ENCODE peak calls at places on chromosome 7, in eight cellular contexts. G is mucosa of gallbladder; O is LNCaP clone FGC; L is endothelial cell; V is NCI-H1436; C is CD4-positive, alpha-beta T cell; W is Calu3; J is GM10248. R is an unnamed sample.

GRCh38 chr7:127186686-127187085 is 66.1 kb downstream of the GRM8 start:
- DNase-seq in L (no peak), J (no peak), G (no peak), O (no peak), C (no peak), V (no peak), W (no peak), R (no peak)

GRCh38 chr7:102395620-102395957 is 574 bp upstream of the PRKRIP1 start:
- DNase-seq in J (no peak), C (no peak), L (no peak), O (no peak), W (no peak), V (no peak), G (no peak), R (no peak)

GRCh38 chr7:132130497-132130896 is 445.8 kb downstream of the PLXNA4 start:
- DNase-seq in W (no peak), O (no peak), G (no peak), J (no peak), C (no peak), L (no peak), V (no peak), R (no peak)

GRCh38 chr7:31029251-31029650 is 22.9 kb upstream of the ADCYAP1R1 start:
- DNase-seq in L (no peak), G (no peak), C (no peak), W (no peak), V (no peak), J (no peak), O (no peak), R (no peak)

GRCh38 chr7:1899201-1899600 is 229.1 kb downstream of the ELFN1 start:
- DNase-seq in O (no peak), J (no peak), C (no peak), W (no peak), V (no peak), L (no peak), G (no peak), R (no peak)

GRCh38 chr7:114481995-114482394 is 67.4 kb downstream of the FOXP2 start:
- DNase-seq in V (peak), J (no peak), W (no peak), G (no peak), O (no peak), L (no peak), C (no peak), R (no peak)

GRCh38 chr7:116715087-116715486 is 43.1 kb downstream of the MET start:
- DNase-seq in V (no peak), G (no peak), L (no peak), J (no peak), C (no peak), W (no peak), O (no peak), R (no peak)

GRCh38 chr7:31373337-31374289 is 33.1 kb upstream of the NEUROD6 start:
- DNase-seq in W (peak), L (peak), C (no peak), O (peak), V (peak), G (peak), J (peak), R (no peak)

GRCh38 chr7:44280993-44281721 is 44.2 kb downstream of the CAMK2B start:
- DNase-seq in G (no peak), V (no peak), J (no peak), O (no peak), L (no peak), C (no peak), W (no peak), R (no peak)

GRCh38 chr7:836429-836828 is 4.2 kb downstream of the SUN1 start:
- DNase-seq in O (no peak), G (no peak), W (peak), J (no peak), C (no peak), L (peak), V (no peak), R (no peak)

GRCh38 chr7:102925962-102926825 is 13.4 kb downstream of the LRRC17 start:
- DNase-seq in V (no peak), W (no peak), G (no peak), L (no peak), O (no peak), C (no peak), J (no peak), R (no peak)

GRCh38 chr7:152313879-152314604 is 121.8 kb downstream of the KMT2C start:
- DNase-seq in J (no peak), L (no peak), W (peak), G (peak), C (no peak), O (peak), V (peak), R (no peak)

GRCh38 chr7:127251048-127251451 is 1.7 kb downstream of the GRM8 start:
- DNase-seq in J (no peak), V (no peak), C (no peak), W (no peak), O (no peak), L (peak), G (no peak), R (peak)

GRCh38 chr7:97187067-97187466 is 69.6 kb downstream of the SDHAF3 start:
- DNase-seq in J (no peak), W (no peak), G (no peak), L (no peak), V (no peak), C (no peak), O (no peak), R (no peak)

GRCh38 chr7:3267928-3268690 is 32.9 kb upstream of the SDK1 start:
- DNase-seq in G (no peak), O (no peak), J (no peak), C (no peak), W (no peak), L (no peak), V (peak), R (peak)

GRCh38 chr7:84913731-84914130 is 273.1 kb downstream of the SEMA3D start:
- DNase-seq in O (no peak), W (no peak), C (no peak), J (no peak), G (no peak), L (no peak), V (no peak), R (no peak)

GRCh38 chr7:134541-134940 is 57.8 kb upstream of the FAM20C start:
- DNase-seq in L (no peak), O (no peak), J (no peak), W (no peak), G (no peak), V (no peak), C (no peak), R (no peak)

GRCh38 chr7:142880886-142881505 is 4.5 kb downstream of the TRPV6 start:
- DNase-seq in L (peak), V (no peak), W (peak), G (peak), J (peak), C (peak), O (no peak), R (no peak)

GRCh38 chr7:116198748-116199410 is 11.5 kb upstream of the TES start:
- DNase-seq in W (no peak), V (no peak), O (no peak), G (no peak), C (no peak), L (no peak), J (no peak), R (no peak)

GRCh38 chr7:55308186-55308929 is 56.8 kb upstream of the LANCL2 start:
- DNase-seq in O (no peak), J (no peak), V (no peak), G (no peak), W (no peak), C (no peak), L (no peak), R (no peak)

GRCh38 chr7:3138992-3139391 is 95.3 kb upstream of the CARD11 start:
- DNase-seq in W (no peak), C (no peak), G (no peak), O (no peak), J (no peak), V (no peak), L (no peak), R (no peak)

GRCh38 chr7:121041516-121042148 is 53.1 kb downstream of the CPED1 start:
- DNase-seq in C (no peak), J (no peak), G (no peak), L (no peak), V (no peak), W (no peak), O (peak), R (no peak)

GRCh38 chr7:73841689-73842247 is 548 bp downstream of the METTL27 start:
- DNase-seq in O (no peak), C (no peak), J (no peak), W (no peak), G (no peak), L (no peak), V (no peak), R (no peak)

GRCh38 chr7:144835166-144835611 is 664 bp downstream of the TPK1 start:
- DNase-seq in O (no peak), G (peak), C (peak), W (peak), J (peak), V (peak), L (peak), R (peak)

GRCh38 chr7:87354749-87355148 is 9.3 kb downstream of the CROT start:
- DNase-seq in J (no peak), W (no peak), G (no peak), C (no peak), V (peak), L (no peak), O (no peak), R (no peak)

GRCh38 chr7:33669251-33669670 is 236.1 kb upstream of the BMPER start:
- DNase-seq in L (no peak), C (no peak), J (no peak), G (no peak), W (no peak), O (no peak), V (peak), R (no peak)

GRCh38 chr7:102933763-102934162 is 21.0 kb downstream of the LRRC17 start:
- DNase-seq in C (no peak), J (no peak), L (peak), O (no peak), W (no peak), V (no peak), G (peak), R (peak)

GRCh38 chr7:66627151-66627681 is 1.5 kb upstream of the KCTD7 start:
- DNase-seq in L (no peak), C (no peak), W (no peak), J (no peak), V (peak), G (peak), O (no peak), R (no peak)

GRCh38 chr7:66283003-66283920 is 78.1 kb downstream of the TPST1 start:
- DNase-seq in L (no peak), C (no peak), J (no peak), O (no peak), W (no peak), G (no peak), V (no peak), R (no peak)

GRCh38 chr7:45080958-45081669 is 7.7 kb downstream of the NACAD start:
- DNase-seq in V (no peak), L (no peak), C (no peak), O (no peak), J (no peak), W (no peak), G (no peak), R (no peak)

GRCh38 chr7:129993275-129993674 is 40.5 kb upstream of the UBE2H start:
- DNase-seq in W (no peak), V (no peak), C (no peak), J (no peak), L (no peak), O (no peak), G (no peak), R (no peak)

R was measured in occipital lobe.